ENCODE peak calls at places on chromosomes 13 and 19, in eight cellular contexts. I is right atrium auricular region, X is ascending aorta, A is right cardiac atrium, L is left ventricle myocardium inferior, D is heart left ventricle, W is colonic mucosa, E is PC-3. Y is an unnamed sample. For H3K9me3, the result is how much of the 10 kb centered on the place peaks cover.

GRCh38 chr19:5801796-5802616 is 2.9 kb upstream of the NRTN start:
- DNase-seq in L (no peak), E (no peak), I (no peak), X (no peak), D (no peak), A (peak), W (no peak), Y (no peak)

GRCh38 chr13:20461481-20461859 is 64.2 kb downstream of the CRYL1 start:
- DNase-seq in X (no peak), E (peak), I (no peak), A (no peak), L (no peak), D (no peak), W (no peak), Y (no peak)

GRCh38 chr13:41452462-41452861 is 4.9 kb upstream of the RGCC start:
- DNase-seq in D (no peak), E (no peak), X (no peak), I (no peak), A (no peak), W (no peak), L (no peak), Y (no peak)

GRCh38 chr13:42602910-42603309 is 29.0 kb downstream of the TNFSF11 start:
- DNase-seq in D (no peak), E (no peak), W (no peak), I (no peak), X (no peak), A (no peak), L (no peak), Y (no peak)

GRCh38 chr13:83536153-83536552 is 346.1 kb downstream of the SLITRK1 start:
- DNase-seq in D (no peak), E (no peak), A (no peak), X (no peak), L (no peak), W (no peak), I (no peak), Y (no peak)

GRCh38 chr19:35127871-35128270 is 7.0 kb downstream of the LGI4 start:
- DNase-seq in I (no peak), E (no peak), D (no peak), L (no peak), X (no peak), W (no peak), A (no peak), Y (no peak)

GRCh38 chr13:100980171-100980570 is 305.6 kb upstream of the TMTC4 start:
- DNase-seq in I (no peak), X (no peak), E (no peak), W (no peak), D (no peak), A (no peak), L (no peak), Y (no peak)

GRCh38 chr13:106594986-106595385 is 27.0 kb upstream of the ARGLU1 start:
- DNase-seq in E (no peak), A (no peak), D (no peak), L (no peak), I (no peak), X (no peak), W (no peak), Y (no peak)

GRCh38 chr19:48741222-48741999 is 1.0 kb upstream of the RASIP1 start:
- DNase-seq in X (no peak), A (peak), D (peak), L (peak), W (peak), E (no peak), I (peak), Y (no peak)

GRCh38 chr13:94825507-94825906 is 113.2 kb upstream of the SOX21 start:
- DNase-seq in X (no peak), D (peak), E (no peak), W (peak), L (peak), A (no peak), I (no peak), Y (no peak)

GRCh38 chr19:1396019-1396767 is 5.1 kb downstream of the GAMT start:
- DNase-seq in L (no peak), E (no peak), A (peak), W (no peak), I (no peak), X (no peak), D (no peak), Y (no peak)

GRCh38 chr19:2039082-2039958 is 11.7 kb downstream of the MKNK2 start:
- DNase-seq in E (no peak), W (no peak), A (peak), I (no peak), L (no peak), X (no peak), D (no peak), Y (no peak)

GRCh38 chr19:28289294-28290063 is 923.5 kb downstream of the UQCRFS1 start:
- DNase-seq in L (no peak), I (no peak), X (no peak), A (no peak), E (no peak), W (peak), D (no peak), Y (no peak)

GRCh38 chr13:61187471-61187870 is 228.2 kb downstream of the PCDH20 start:
- DNase-seq in I (no peak), X (no peak), W (no peak), D (no peak), L (no peak), A (no peak), E (peak), Y (no peak)

GRCh38 chr13:23107665-23108064 is 73.1 kb upstream of the SGCG start:
- DNase-seq in A (no peak), W (no peak), I (no peak), X (no peak), D (no peak), L (no peak), E (no peak), Y (no peak)

GRCh38 chr19:35290381-35291135 is 1.4 kb upstream of the MAG start:
- DNase-seq in A (peak), X (no peak), W (no peak), D (no peak), I (no peak), E (no peak), L (no peak), Y (no peak)

GRCh38 chr13:30364133-30364532 is 56.8 kb upstream of the KATNAL1 start:
- DNase-seq in E (no peak), D (no peak), W (no peak), X (no peak), I (no peak), L (no peak), A (no peak), Y (no peak)

GRCh38 chr19:48879025-48879572 is 6.9 kb downstream of the PPP1R15A start:
- DNase-seq in I (no peak), E (no peak), A (no peak), X (no peak), L (no peak), D (no peak), W (no peak), Y (no peak)

GRCh38 chr19:17148130-17148529 is 67.0 kb upstream of the USE1 start:
- DNase-seq in E (no peak), I (no peak), W (no peak), L (no peak), A (no peak), D (no peak), X (no peak), Y (no peak)

GRCh38 chr19:5093297-5093858 is 124.5 kb downstream of the KDM4B start:
- DNase-seq in D (peak), E (no peak), X (no peak), I (peak), L (peak), W (no peak), A (peak), Y (no peak)

GRCh38 chr19:47035127-47035494 is 13.3 kb downstream of the TMEM160 start:
- DNase-seq in D (no peak), W (peak), X (no peak), E (peak), L (no peak), A (no peak), I (no peak), Y (no peak)

GRCh38 chr13:44054525-44054924 is 174.8 kb downstream of the LACC1 start:
- DNase-seq in D (no peak), E (no peak), L (no peak), W (no peak), A (no peak), X (no peak), I (no peak), Y (no peak)

GRCh38 chr13:42497798-42498197 is 76.2 kb upstream of the TNFSF11 start:
- DNase-seq in W (no peak), E (peak), D (no peak), L (no peak), A (no peak), X (no peak), I (no peak), Y (no peak)

GRCh38 chr13:44884076-44884729 is 105.1 kb downstream of the NUFIP1 start:
- DNase-seq in A (no peak), L (no peak), D (no peak), W (no peak), E (peak), X (peak), I (no peak), Y (no peak)

GRCh38 chr13:89324582-89324981 is 1653.4 kb downstream of the SLITRK5 start:
- DNase-seq in I (no peak), A (no peak), D (no peak), X (no peak), L (no peak), E (no peak), W (no peak), Y (no peak)

GRCh38 chr13:101149735-101150380 is 266.4 kb downstream of the NALCN start:
- DNase-seq in I (no peak), L (no peak), D (no peak), E (peak), W (no peak), X (no peak), A (no peak), Y (no peak)

GRCh38 chr13:98804336-98804855 is 51.9 kb upstream of the SLC15A1 start:
- DNase-seq in D (no peak), E (no peak), I (no peak), X (no peak), L (no peak), W (peak), A (no peak), Y (no peak)

GRCh38 chr19:12156254-12157058 is at the start of gene ZNF625:
- DNase-seq in E (peak), W (peak), I (peak), L (peak), A (peak), X (peak), D (peak), Y (no peak)

GRCh38 chr13:23618341-23618740 is 48.1 kb downstream of the TNFRSF19 start:
- DNase-seq in L (no peak), I (no peak), W (no peak), E (peak), D (no peak), A (no peak), X (no peak), Y (no peak)

GRCh38 chr19:35734273-35734672 is 8.0 kb downstream of the IGFLR1 start:
- DNase-seq in X (no peak), A (no peak), E (no peak), D (no peak), I (no peak), W (no peak), L (no peak), Y (no peak)

GRCh38 chr19:48351341-48351752 is 12.4 kb downstream of the TMEM143 start:
- DNase-seq in D (peak), E (peak), A (peak), X (peak), W (peak), I (peak), L (peak), Y (no peak)

GRCh38 chr13:106753241-106753640 is 185.3 kb upstream of the ARGLU1 start:
- DNase-seq in D (peak), W (no peak), L (no peak), X (no peak), A (peak), E (no peak), I (no peak), Y (no peak)

GRCh38 chr19:56347163-56347778 is 32.6 kb upstream of the ZSCAN5A start:
- DNase-seq in A (no peak), W (no peak), I (no peak), D (no peak), L (no peak), X (no peak), E (no peak), Y (no peak)

GRCh38 chr19:56341948-56342347 is 27.3 kb upstream of the ZSCAN5A start:
- DNase-seq in D (no peak), E (peak), A (no peak), L (no peak), X (no peak), I (no peak), W (no peak), Y (no peak)
- H3K9me3 ChIP-seq in D (under half), E (half or more), A (under half), L (under half), X (under half), I (under half), W (under half), Y (under half)

GRCh38 chr19:10009269-10009665 is 1.0 kb downstream of the COL5A3 start:
- DNase-seq in D (peak), X (peak), I (peak), A (peak), W (peak), E (peak), L (peak), Y (no peak)
- H3K4me3 ChIP-seq in D (peak), X (peak), I (peak), A (peak), W (no peak), E (no peak), L (peak), Y (no peak)

GRCh38 chr19:58128041-58128685 is 22.4 kb downstream of the ZNF329 start:
- DNase-seq in E (peak), D (no peak), W (no peak), I (no peak), L (no peak), X (no peak), A (no peak), Y (no peak)

GRCh38 chr19:58134244-58134643 is 16.3 kb downstream of the ZNF329 start:
- DNase-seq in D (no peak), W (no peak), E (no peak), A (no peak), X (no peak), I (no peak), L (no peak), Y (no peak)

GRCh38 chr19:58123354-58123753 is 25.3 kb upstream of the ZSCAN18 start:
- DNase-seq in X (no peak), W (no peak), L (no peak), A (no peak), D (no peak), I (no peak), E (no peak), Y (no peak)

DNA sequence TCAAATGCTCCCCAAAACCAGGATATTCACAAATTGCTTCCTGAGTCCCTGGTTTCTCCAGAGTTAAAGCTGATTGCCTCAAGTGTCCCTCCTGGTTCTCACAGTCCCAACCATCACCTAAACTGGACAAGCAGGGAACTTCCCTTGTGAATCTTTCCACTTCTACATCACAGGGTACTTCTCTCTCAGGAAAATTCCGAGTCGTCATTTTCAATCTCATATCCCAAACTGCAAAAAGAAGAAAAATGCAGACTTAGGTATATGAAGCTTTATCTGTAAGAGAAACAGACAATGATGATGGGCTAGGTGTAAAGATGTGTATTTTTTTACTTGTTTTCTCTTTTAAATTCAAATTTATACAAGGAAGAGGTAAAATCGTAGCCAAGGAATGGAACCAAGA is 21.3 kb downstream of the ZNF329 start:
- DNase-seq in L (no peak), X (no peak), E (no peak), D (no peak), W (no peak), I (no peak), A (no peak), Y (no peak)
- H3K9me3 ChIP-seq in L (half or more), X (half or more), E (half or more), D (half or more), W (under half), I (half or more), A (half or more), Y (half or more)

GRCh38 chr19:38421856-38422255 is 4.2 kb downstream of the RASGRP4 start:
- DNase-seq in I (no peak), L (no peak), W (no peak), E (no peak), D (no peak), A (no peak), X (no peak), Y (no peak)

GRCh38 chr19:38422405-38422804 is 3.6 kb downstream of the RASGRP4 start:
- DNase-seq in D (no peak), W (no peak), E (no peak), I (no peak), A (no peak), L (no peak), X (no peak), Y (no peak)

GRCh38 chr19:38425810-38426466 is at the start of gene RASGRP4:
- DNase-seq in A (peak), X (peak), I (no peak), W (peak), E (no peak), L (peak), D (peak), Y (no peak)

GRCh38 chr19:38424272-38424671 is 1.7 kb downstream of the RASGRP4 start:
- DNase-seq in L (no peak), E (no peak), W (no peak), A (no peak), D (no peak), X (no peak), I (no peak), Y (no peak)

GRCh38 chr19:38425222-38425809 is 703 bp downstream of the RASGRP4 start:
- DNase-seq in D (no peak), I (no peak), X (no peak), L (no peak), A (no peak), W (no peak), E (no peak), Y (no peak)
- H3K4me3 ChIP-seq in D (peak), I (no peak), X (peak), L (peak), A (peak), W (peak), E (no peak), Y (no peak)

GRCh38 chr19:44846455-44847143 is 502 bp downstream of the NECTIN2 start:
- DNase-seq in I (no peak), A (peak), E (no peak), W (peak), X (no peak), L (no peak), D (peak), Y (no peak)

GRCh38 chr19:44848805-44849457 is 2.8 kb downstream of the NECTIN2 start:
- DNase-seq in L (no peak), D (no peak), W (no peak), E (no peak), X (no peak), I (no peak), A (peak), Y (no peak)

GRCh38 chr19:44845612-44846454 is at the start of gene NECTIN2:
- DNase-seq in A (peak), I (peak), X (peak), W (peak), D (peak), E (peak), L (peak), Y (peak)

GRCh38 chr19:44847144-44848035 is 1.3 kb downstream of the NECTIN2 start:
- DNase-seq in W (peak), E (peak), X (peak), A (peak), L (peak), D (peak), I (peak), Y (no peak)

DNA sequence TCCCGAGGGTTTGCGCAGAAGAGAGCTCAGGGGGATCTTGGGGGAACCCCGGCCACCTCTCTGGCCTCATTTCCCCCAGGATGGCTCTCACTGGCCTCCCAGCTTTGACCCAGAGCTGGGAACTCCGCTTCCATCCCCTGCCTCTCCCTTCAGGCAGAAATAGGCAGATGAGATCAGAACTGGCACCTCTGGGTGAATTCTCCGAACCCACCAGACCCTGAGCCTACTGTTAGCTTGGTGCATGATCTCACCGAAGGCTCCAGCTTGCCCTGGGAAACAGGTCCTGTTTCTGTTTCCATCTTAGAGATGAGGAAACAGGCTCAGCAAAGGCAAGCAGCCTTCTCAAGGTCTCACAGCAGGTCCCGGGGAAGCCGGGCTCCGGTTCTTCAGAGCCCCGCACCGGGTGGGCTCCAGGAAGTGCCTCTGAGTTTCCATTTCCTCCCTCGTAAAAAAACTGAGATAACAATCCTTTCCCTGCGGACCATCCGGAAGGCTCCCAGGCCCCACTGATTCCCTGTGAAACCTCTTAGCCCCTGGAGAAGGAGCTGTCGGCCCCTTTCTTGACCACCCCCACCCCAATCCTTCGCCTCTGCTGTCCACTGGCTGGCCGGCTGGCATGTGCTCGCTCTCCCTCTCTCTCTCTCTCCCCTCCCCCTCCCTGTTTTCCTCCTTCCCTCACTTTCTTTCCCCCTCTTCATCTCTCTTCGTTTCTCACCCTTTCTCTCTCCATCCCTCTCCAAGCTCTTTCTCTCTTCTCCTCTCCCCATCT is 2.1 kb downstream of the NECTIN2 start:
- DNase-seq in A (peak), W (peak), D (peak), L (no peak), E (peak), I (peak), X (peak), Y (no peak)
- H3K9me3 ChIP-seq in A (under half), W (under half), D (under half), L (under half), E (under half), I (under half), X (under half), Y (under half)

Y was measured in Panc1.